ENCODE peak calls at places on chromosome X, in nine cellular contexts. D is putamen; F is dermis microvascular lymphatic vessel endothelial cell; W is EH; Q is Ammon's horn; P is NAMALWA; N is hypothalamus; S is activated CD4-positive, alpha-beta T cell treated with anti-CD3 and anti-CD28 coated beads for 1 hour; O is AG10803. K is an unnamed sample.

GRCh38 chrX:112736310-112736709 is 56.6 kb upstream of the LHFPL1 start:
- DNase-seq in D (no peak), F (no peak), W (no peak), Q (no peak), P (no peak), N (no peak), S (no peak), O (peak; percentile 8), K (no peak)

GRCh38 chrX:23478056-23478455 is 143.4 kb downstream of the PTCHD1 start:
- DNase-seq in D (no peak), F (no peak), W (peak; percentile 73), Q (no peak), P (no peak), N (no peak), S (no peak), O (no peak), K (peak; percentile 26)

GRCh38 chrX:4320436-4320947 is 607.0 kb upstream of the PRKX start:
- DNase-seq in D (no peak), F (no peak), W (no peak), Q (no peak), P (no peak), N (no peak), S (no peak), O (no peak), K (no peak)

GRCh38 chrX:123629502-123629901 is 103.3 kb downstream of the THOC2 start:
- DNase-seq in D (no peak), F (no peak), W (no peak), Q (no peak), P (no peak), N (no peak), S (no peak), O (no peak), K (no peak)

GRCh38 chrX:119618439-119618838 is 12.2 kb upstream of the NKRF start:
- DNase-seq in D (no peak), F (no peak), W (no peak), Q (peak; percentile 47), P (peak; percentile 45), N (no peak), S (no peak), O (no peak), K (no peak)

GRCh38 chrX:1535241-1536041 is 1.5 kb downstream of the P2RY8 start:
- DNase-seq in D (no peak), F (no peak), W (no peak), Q (peak; percentile 18), P (peak; percentile 64), N (no peak), S (no peak), O (no peak), K (no peak)

GRCh38 chrX:142036111-142036510 is 132.4 kb downstream of the MAGEC1 start:
- DNase-seq in D (no peak), F (no peak), W (peak; percentile 68), Q (no peak), P (no peak), N (no peak), S (no peak), O (no peak), K (peak; percentile 29)

GRCh38 chrX:1524874-1525582 is 12.0 kb downstream of the P2RY8 start:
- DNase-seq in D (no peak), F (no peak), W (no peak), Q (no peak), P (no peak), N (no peak), S (no peak), O (no peak), K (no peak)

GRCh38 chrX:49846545-49846944 is 17.4 kb downstream of the PAGE4 start:
- DNase-seq in D (no peak), F (no peak), W (no peak), Q (no peak), P (no peak), N (no peak), S (no peak), O (no peak), K (no peak)

GRCh38 chrX:40174594-40175415 is 77.0 kb upstream of the BCOR start:
- DNase-seq in D (no peak), F (peak; percentile 60), W (peak; percentile 60), Q (no peak), P (peak; percentile 59), N (no peak), S (no peak), O (peak; percentile 51), K (peak; percentile 30)

GRCh38 chrX:154738013-154738738 is 12.7 kb downstream of the GAB3 start:
- DNase-seq in D (no peak), F (peak; percentile 91), W (peak; percentile 83), Q (no peak), P (no peak), N (no peak), S (no peak), O (peak; percentile 79), K (peak; percentile 68)

GRCh38 chrX:140090800-140091275 is 125.5 kb upstream of the CXorf66 start:
- DNase-seq in D (no peak), F (no peak), W (no peak), Q (no peak), P (no peak), N (no peak), S (no peak), O (no peak), K (no peak)

GRCh38 chrX:72145181-72145580 is 13.5 kb upstream of the RTL5 start:
- DNase-seq in D (no peak), F (no peak), W (no peak), Q (no peak), P (no peak), N (no peak), S (no peak), O (no peak), K (no peak)

GRCh38 chrX:117508021-117508420 is 608.6 kb downstream of the KLHL13 start:
- DNase-seq in D (no peak), F (no peak), W (no peak), Q (no peak), P (no peak), N (no peak), S (no peak), O (no peak), K (no peak)